ENCODE peak calls at places on chromosome 10, in four cellular contexts. H is K562, D is GM12878, E is HepG2. M is an unnamed sample.

GRCh38 chr10:60048146-60048545 is 141.8 kb upstream of the CCDC6 start:
- DNase-seq in D (no peak), H (no peak), E (peak), M (peak)

GRCh38 chr10:58152698-58153263 is 114.9 kb downstream of the IPMK start:
- DNase-seq in E (peak), H (peak), D (no peak), M (peak)

GRCh38 chr10:110069502-110069982 is 61.8 kb downstream of the ADD3 start:
- DNase-seq in D (no peak), E (no peak), H (no peak), M (no peak)

GRCh38 chr10:48431871-48432270 is 125.4 kb downstream of the MAPK8 start:
- DNase-seq in D (no peak), H (peak), E (no peak), M (no peak)

GRCh38 chr10:97356318-97356914 is 21.9 kb upstream of the FRAT2 start:
- DNase-seq in H (no peak), D (no peak), E (no peak), M (no peak)

GRCh38 chr10:11870461-11870780 is 47.3 kb downstream of the PROSER2 start:
- DNase-seq in D (no peak), H (no peak), E (no peak), M (no peak)

GRCh38 chr10:35379226-35380137 is 43.2 kb downstream of the CCNY start:
- DNase-seq in H (peak), E (no peak), D (peak), M (no peak)

GRCh38 chr10:128701381-128701780 is 575.2 kb upstream of the MKI67 start:
- DNase-seq in E (no peak), D (no peak), H (no peak), M (no peak)

GRCh38 chr10:71302874-71303568 is 16.0 kb upstream of the SLC29A3 start:
- DNase-seq in D (no peak), E (peak), H (peak), M (peak)

GRCh38 chr10:123771877-123772644 is 105.9 kb downstream of the GPR26 start:
- DNase-seq in D (no peak), H (no peak), E (no peak), M (no peak)

GRCh38 chr10:69239816-69240434 is 19.8 kb downstream of the HKDC1 start:
- DNase-seq in E (no peak), H (no peak), D (no peak), M (no peak)

GRCh38 chr10:67612577-67613537 is 83.1 kb downstream of the CTNNA3 start:
- DNase-seq in H (no peak), D (peak), E (no peak), M (no peak)

GRCh38 chr10:93437000-93437945 is 44.9 kb downstream of the MYOF start:
- DNase-seq in H (no peak), D (no peak), E (peak), M (peak)

DNA sequence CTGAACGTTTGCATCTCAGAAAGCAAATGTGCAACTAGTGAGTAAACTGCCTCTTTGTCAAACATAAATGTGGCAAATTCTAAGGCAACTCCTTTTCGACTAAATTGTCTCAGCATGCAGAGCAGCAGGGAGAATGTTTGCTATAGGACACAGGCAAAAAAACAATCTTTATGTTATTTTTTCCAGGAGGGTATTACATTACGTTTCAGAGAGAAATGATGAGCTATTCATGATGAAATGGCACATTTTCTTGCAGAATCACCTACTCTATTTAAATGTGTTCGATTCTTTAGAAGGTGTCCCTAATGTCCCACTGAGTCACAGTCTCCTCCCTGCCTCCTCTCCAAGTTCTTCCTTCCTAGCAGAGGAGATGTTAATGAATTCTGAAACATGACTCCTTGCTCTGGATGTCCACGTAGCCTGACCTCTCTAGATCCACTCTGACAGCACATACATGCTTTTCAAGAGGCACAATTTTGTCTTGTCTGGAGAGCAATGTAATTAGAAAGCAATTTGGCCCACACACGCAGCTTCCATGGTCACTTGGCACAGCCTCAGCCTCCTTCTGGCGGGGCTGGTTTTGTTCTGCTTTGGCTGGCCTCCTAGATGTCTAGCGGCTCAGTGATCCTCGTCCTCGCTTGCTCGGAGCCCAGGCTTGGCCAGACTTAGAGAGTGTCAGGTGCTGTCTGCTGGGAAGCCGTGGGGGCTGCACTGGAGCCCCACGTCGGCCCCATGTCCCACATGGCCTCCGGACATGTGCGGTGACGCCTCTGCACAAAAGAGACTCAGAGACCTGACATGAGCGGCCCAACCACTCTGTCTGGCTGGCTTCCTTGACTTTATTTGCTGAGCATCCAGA is 125.7 kb upstream of the ZNF438 start:
- DNase-seq in E (no peak), D (no peak), H (no peak), M (no peak)
- TF ChIP-seq SP1 in E (no peak), D (no peak), H (no peak), M (no peak)

GRCh38 chr10:76130892-76131291 is 699.5 kb downstream of the LRMDA start:
- DNase-seq in D (no peak), E (no peak), H (no peak), M (no peak)
- TF ChIP-seq BHLHE40 in D (no peak), E (no peak), H (no peak), M (no peak)

GRCh38 chr10:44660271-44660670 is 250.9 kb upstream of the TMEM72 start:
- DNase-seq in H (no peak), D (no peak), E (no peak), M (no peak)
- TF ChIP-seq SP1 in H (no peak), D (no peak), E (no peak), M (no peak)

GRCh38 chr10:133335238-133336122 is 1.2 kb downstream of the CALY start:
- DNase-seq in E (no peak), D (no peak), H (peak), M (peak)
- TF ChIP-seq BHLHE40 in E (no peak), D (no peak), H (no peak), M (no peak)

GRCh38 chr10:6348091-6348862 is 145.5 kb downstream of the PFKFB3 start:
- DNase-seq in D (peak), H (no peak), E (no peak), M (no peak)
- TF ChIP-seq SP1 in D (no peak), H (no peak), E (no peak), M (no peak)

GRCh38 chr10:620971-621370 is 68.5 kb downstream of the DIP2C start:
- DNase-seq in D (no peak), H (no peak), E (no peak), M (no peak)

GRCh38 chr10:621500-621899 is 68.0 kb downstream of the DIP2C start:
- DNase-seq in H (no peak), D (no peak), E (no peak), M (no peak)

GRCh38 chr10:623477-624311 is 65.8 kb downstream of the DIP2C start:
- DNase-seq in D (no peak), H (no peak), E (no peak), M (no peak)

GRCh38 chr10:623039-623438 is 66.4 kb downstream of the DIP2C start:
- DNase-seq in D (no peak), H (no peak), E (no peak), M (no peak)

GRCh38 chr10:621981-622740 is 67.3 kb downstream of the DIP2C start:
- DNase-seq in E (no peak), H (no peak), D (no peak), M (no peak)
- TF ChIP-seq BHLHE40 in E (no peak), H (no peak), D (no peak), M (no peak)

M was measured in HEK293T.